ENCODE peak calls at places on chromosomes 11 and 22, in four cellular contexts. E is NB4, Q is spleen, F is body of pancreas. S is an unnamed sample.

GRCh38 chr11:131305005-131305404 is 65.4 kb upstream of the NTM start:
- DNase-seq in Q (no peak), E (no peak), F (no peak), S (no peak)

GRCh38 chr11:79013509-79013908 is 427.3 kb downstream of the TENM4 start:
- DNase-seq in F (no peak), Q (no peak), E (no peak), S (no peak)

GRCh38 chr22:33361581-33361980 is 303.4 kb upstream of the SYN3 start:
- DNase-seq in E (peak), Q (no peak), F (no peak), S (no peak)

GRCh38 chr22:19765477-19766234 is 5.1 kb downstream of the TBX1 start:
- DNase-seq in F (no peak), Q (no peak), E (peak), S (no peak)

GRCh38 chr11:69491071-69492031 is 9.9 kb downstream of the LINC01488 start:
- DNase-seq in E (no peak), F (no peak), Q (peak), S (no peak)

GRCh38 chr11:12469451-12469850 is 92.1 kb downstream of the PARVA start:
- DNase-seq in E (no peak), F (no peak), Q (no peak), S (no peak)

GRCh38 chr22:50481440-50482106 is at the start of gene ADM2:
- DNase-seq in Q (peak), F (peak), E (peak), S (no peak)

GRCh38 chr11:1333091-1333772 is 23.8 kb upstream of the TOLLIP start:
- DNase-seq in Q (peak), E (no peak), F (no peak), S (no peak)

GRCh38 chr22:27990879-27991278 is 71.8 kb upstream of the PITPNB start:
- DNase-seq in E (peak), Q (no peak), F (peak), S (no peak)

GRCh38 chr11:70846781-70847400 is 405.5 kb downstream of the SHANK2 start:
- DNase-seq in E (no peak), F (no peak), Q (no peak), S (no peak)

GRCh38 chr11:80720295-80720694 is 1279.5 kb upstream of the TENM4 start:
- DNase-seq in Q (no peak), F (no peak), E (no peak), S (no peak)

GRCh38 chr11:57588038-57588710 is 9.3 kb upstream of the SERPING1 start:
- DNase-seq in F (no peak), Q (no peak), E (peak), S (no peak)

DNA sequence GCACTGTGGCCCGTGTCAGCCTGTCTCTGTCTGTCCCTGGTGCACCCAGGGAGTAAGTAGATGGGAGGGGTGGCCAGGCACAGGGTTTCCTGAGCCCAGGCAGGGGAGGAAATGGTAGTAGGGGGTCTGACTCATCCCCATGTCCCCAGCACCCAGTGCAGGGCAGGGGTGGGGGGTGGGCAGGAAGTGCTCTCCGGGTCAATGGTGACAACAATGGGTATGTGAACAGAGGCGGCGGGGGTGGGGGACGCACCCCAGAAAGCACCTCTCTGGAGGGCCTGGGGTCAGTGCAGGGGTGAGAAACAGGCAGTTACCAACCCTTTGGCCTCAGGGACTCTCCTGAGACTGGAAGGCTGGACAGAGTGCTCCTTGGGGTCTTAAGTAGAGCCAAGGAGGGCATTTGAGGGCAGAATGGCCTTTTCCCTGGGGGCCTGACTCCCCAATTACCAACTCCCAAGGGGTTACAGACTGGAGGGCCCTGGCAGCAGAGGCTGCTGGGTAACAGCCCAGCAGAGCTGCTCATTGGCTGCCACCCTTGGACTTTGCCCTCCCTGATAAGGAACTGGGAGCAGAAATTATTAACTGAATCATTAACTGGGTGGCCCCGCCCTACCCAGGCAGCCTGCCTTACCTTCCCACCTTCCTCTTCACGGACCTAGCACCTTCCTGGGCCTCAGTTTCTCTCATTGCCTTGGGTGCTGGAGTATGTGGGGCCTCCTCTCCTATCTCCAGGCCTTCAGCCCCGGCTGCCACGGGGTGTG is 4.2 kb downstream of the MYRF start:
- DNase-seq in F (peak), Q (no peak), E (peak), S (no peak)
- TF ChIP-seq POLR2A in F (peak), Q (no peak), E (no peak), S (no peak)

GRCh38 chr11:117923773-117924172 is 5.4 kb downstream of the TMPRSS13 start:
- DNase-seq in Q (peak), F (no peak), E (no peak), S (no peak)
- TF ChIP-seq CTCF in Q (no peak), F (no peak), E (no peak), S (no peak)

GRCh38 chr11:60913793-60914619 is at the start of gene TMEM109:
- DNase-seq in Q (peak), F (peak), E (peak), S (peak)
- TF ChIP-seq POLR2A in Q (no peak), F (peak), E (peak), S (no peak)

GRCh38 chr11:92111291-92111690 is 113.3 kb upstream of the FAT3 start:
- DNase-seq in Q (no peak), E (no peak), F (no peak), S (no peak)
- TF ChIP-seq CTCF in Q (no peak), E (no peak), F (no peak), S (no peak)

GRCh38 chr22:29254283-29254653 is 13.5 kb downstream of the RHBDD3 start:
- DNase-seq in F (no peak), E (no peak), Q (no peak), S (no peak)
- TF ChIP-seq POLR2A in F (no peak), E (no peak), Q (no peak), S (no peak)

GRCh38 chr11:5818245-5818865 is 9.6 kb downstream of the OR52N2 start:
- DNase-seq in F (no peak), Q (no peak), E (no peak), S (no peak)
- TF ChIP-seq CTCF in F (no peak), Q (no peak), E (no peak), S (no peak)

GRCh38 chr11:21541226-21541625 is 651.7 kb upstream of the ANO5 start:
- DNase-seq in F (no peak), Q (no peak), E (no peak), S (no peak)
- TF ChIP-seq POLR2A in F (no peak), Q (no peak), E (no peak), S (no peak)

GRCh38 chr11:17528906-17529813 is 15.1 kb downstream of the USH1C start:
- DNase-seq in F (no peak), E (no peak), Q (no peak), S (no peak)

GRCh38 chr11:17529814-17530162 is 14.4 kb downstream of the USH1C start:
- DNase-seq in E (no peak), F (no peak), Q (no peak), S (no peak)

GRCh38 chr11:17526931-17527660 is 17.1 kb downstream of the USH1C start:
- DNase-seq in Q (no peak), E (no peak), F (no peak), S (no peak)

GRCh38 chr11:17526326-17526725 is 17.9 kb downstream of the USH1C start:
- DNase-seq in F (no peak), Q (no peak), E (no peak), S (no peak)

GRCh38 chr11:17528181-17528691 is 16.0 kb downstream of the USH1C start:
- DNase-seq in E (peak), F (peak), Q (no peak), S (no peak)
- TF ChIP-seq CTCF in E (peak), F (peak), Q (peak), S (no peak)

GRCh38 chr22:42649261-42650056 is at the start of gene CYB5R3:
- DNase-seq in Q (peak), E (peak), F (peak), S (peak)
- TF ChIP-seq POLR2A in Q (no peak), E (peak), F (no peak), S (no peak)